ENCODE peak calls at places on chromosome 16, in six cellular contexts. W is GM23338, T is left ventricle myocardium inferior, N is K562, B is uterus, G is hepatocyte. O is an unnamed sample. For H3K36me3, the result is how much of the 10 kb centered on the place peaks cover.

GRCh38 chr16:84430860-84431259 is 62.5 kb downstream of the ATP2C2 start:
- DNase-seq in B (no peak), T (no peak), W (no peak), N (no peak), G (no peak), O (no peak)

GRCh38 chr16:27767081-27767480 is 217.1 kb downstream of the KATNIP start:
- DNase-seq in N (no peak), T (no peak), B (no peak), W (no peak), G (no peak), O (no peak)

GRCh38 chr16:68128577-68129305 is 43.6 kb downstream of the NFATC3 start:
- DNase-seq in N (no peak), T (no peak), B (no peak), W (peak), G (no peak), O (no peak)

GRCh38 chr16:9092963-9093477 is 1.6 kb downstream of the HAPSTR1 start:
- DNase-seq in B (peak), W (peak), N (no peak), T (no peak), G (peak), O (no peak)

GRCh38 chr16:26058326-26058725 is 366.6 kb downstream of the HS3ST4 start:
- DNase-seq in G (no peak), W (no peak), T (no peak), B (no peak), N (no peak), O (no peak)

GRCh38 chr16:26027060-26027459 is 335.3 kb downstream of the HS3ST4 start:
- DNase-seq in W (no peak), G (no peak), T (no peak), N (no peak), B (no peak), O (no peak)

GRCh38 chr16:18966791-18967190 is 16.9 kb upstream of the TMC7 start:
- DNase-seq in B (no peak), T (no peak), W (no peak), N (no peak), G (no peak), O (no peak)

GRCh38 chr16:8620535-8620934 is 963 bp upstream of the METTL22 start:
- DNase-seq in B (no peak), N (no peak), W (no peak), G (no peak), T (no peak), O (no peak)

GRCh38 chr16:65064131-65064530 is 57.7 kb downstream of the CDH11 start:
- DNase-seq in W (no peak), B (no peak), G (no peak), N (no peak), T (no peak), O (no peak)

GRCh38 chr16:27778171-27778925 is 228.4 kb downstream of the KATNIP start:
- DNase-seq in G (no peak), B (no peak), W (no peak), N (no peak), T (no peak), O (no peak)

GRCh38 chr16:70433456-70434103 is 5.3 kb downstream of the ST3GAL2 start:
- DNase-seq in N (no peak), W (no peak), T (peak), B (peak), G (peak), O (peak)

GRCh38 chr16:262121-262745 is 13.5 kb downstream of the RGS11 start:
- DNase-seq in G (no peak), W (no peak), B (no peak), N (no peak), T (no peak), O (no peak)

GRCh38 chr16:3112058-3112880 is at the start of gene ZNF205:
- DNase-seq in T (peak), B (peak), W (peak), N (peak), G (peak), O (peak)

GRCh38 chr16:89531821-89532526 is 23.8 kb downstream of the SPG7 start:
- DNase-seq in T (no peak), B (no peak), W (no peak), G (no peak), N (no peak), O (no peak)

GRCh38 chr16:67392301-67393059 is 818 bp downstream of the TPPP3 start:
- DNase-seq in B (no peak), G (no peak), N (no peak), T (no peak), W (no peak), O (peak)

GRCh38 chr16:48687421-48688038 is 77.5 kb upstream of the N4BP1 start:
- DNase-seq in G (peak), N (peak), W (peak), T (peak), B (peak), O (peak)

GRCh38 chr16:68590201-68590994 is 51.3 kb downstream of the ZFP90 start:
- DNase-seq in T (peak), W (peak), N (peak), B (peak), G (peak), O (peak)

GRCh38 chr16:67897231-67897630 is 4.2 kb downstream of the PSKH1 start:
- DNase-seq in N (no peak), T (no peak), W (no peak), B (no peak), G (no peak), O (no peak)

GRCh38 chr16:89442990-89443726 is 47.2 kb downstream of the ANKRD11 start:
- DNase-seq in W (no peak), G (peak), T (no peak), B (peak), N (no peak), O (peak)

GRCh38 chr16:17404903-17405691 is 65.7 kb downstream of the XYLT1 start:
- DNase-seq in T (peak), B (peak), N (no peak), G (no peak), W (no peak), O (peak)

GRCh38 chr16:4298761-4299522 is 16.9 kb upstream of the GLIS2 start:
- DNase-seq in W (peak), G (peak), T (peak), B (peak), N (peak), O (peak)
- H3K4me3 ChIP-seq in W (peak), G (no peak), T (no peak), B (no peak), N (no peak), O (no peak)

GRCh38 chr16:11354733-11355574 is 9.7 kb downstream of the RMI2 start:
- DNase-seq in W (no peak), B (peak), N (no peak), G (no peak), T (no peak), O (no peak)

GRCh38 chr16:11356573-11357331 is 11.5 kb downstream of the RMI2 start:
- DNase-seq in W (peak), B (peak), N (peak), T (peak), G (peak), O (peak)

GRCh38 chr16:11355862-11356261 is 10.6 kb downstream of the RMI2 start:
- DNase-seq in G (no peak), N (no peak), B (no peak), W (no peak), T (no peak), O (no peak)

GRCh38 chr16:11353158-11353557 is 7.9 kb downstream of the RMI2 start:
- DNase-seq in T (no peak), N (no peak), B (no peak), W (no peak), G (no peak), O (no peak)

GRCh38 chr16:11354407-11354732 is 9.1 kb downstream of the RMI2 start:
- DNase-seq in G (no peak), T (no peak), N (no peak), B (no peak), W (no peak), O (no peak)
- H3K36me3 ChIP-seq in G (under half), T (under half), N (under half), B (under half), W (under half), O (under half)

GRCh38 chr16:85570213-85570734 is 42.8 kb upstream of the GSE1 start:
- DNase-seq in N (no peak), W (no peak), T (no peak), G (no peak), B (no peak), O (no peak)
- H3K4me3 ChIP-seq in N (peak), W (peak), T (no peak), G (no peak), B (no peak), O (no peak)

GRCh38 chr16:11868412-11868980 is 17.2 kb upstream of the RSL1D1 start:
- DNase-seq in T (no peak), W (no peak), B (no peak), N (no peak), G (no peak), O (no peak)
- H3K36me3 ChIP-seq in T (under half), W (under half), B (under half), N (under half), G (under half), O (under half)

GRCh38 chr16:56859636-56860035 is 5.4 kb upstream of the SLC12A3 start:
- DNase-seq in W (no peak), G (no peak), T (no peak), N (no peak), B (no peak), O (no peak)

GRCh38 chr16:56858375-56858774 is 6.6 kb upstream of the SLC12A3 start:
- DNase-seq in B (no peak), W (no peak), N (no peak), T (no peak), G (no peak), O (peak)

GRCh38 chr16:56861756-56862155 is 3.3 kb upstream of the SLC12A3 start:
- DNase-seq in G (no peak), T (no peak), W (no peak), B (no peak), N (no peak), O (no peak)

GRCh38 chr16:56861092-56861610 is 3.9 kb upstream of the SLC12A3 start:
- DNase-seq in B (no peak), N (peak), W (no peak), T (no peak), G (peak), O (no peak)

GRCh38 chr16:56860226-56861020 is 4.6 kb upstream of the SLC12A3 start:
- DNase-seq in B (no peak), W (no peak), T (no peak), N (no peak), G (no peak), O (no peak)
- H3K4me3 ChIP-seq in B (no peak), W (no peak), T (no peak), N (no peak), G (no peak), O (no peak)

GRCh38 chr16:87598431-87598830 is 3.9 kb upstream of the JPH3 start:
- DNase-seq in G (no peak), N (no peak), W (no peak), B (no peak), T (no peak), O (no peak)
- H3K36me3 ChIP-seq in G (under half), N (under half), W (under half), B (under half), T (under half), O (under half)

GRCh38 chr16:66365588-66365987 is 903 bp upstream of the CDH5 start:
- DNase-seq in B (peak), W (no peak), N (no peak), G (no peak), T (peak), O (peak)

GRCh38 chr16:66366433-66367299 is at the start of gene CDH5:
- DNase-seq in G (no peak), W (no peak), B (peak), N (no peak), T (peak), O (no peak)

GRCh38 chr16:66370786-66371684 is 4.5 kb downstream of the CDH5 start:
- DNase-seq in W (no peak), G (no peak), B (no peak), N (no peak), T (no peak), O (peak)

GRCh38 chr16:66369055-66369592 is 2.6 kb downstream of the CDH5 start:
- DNase-seq in G (no peak), T (peak), B (no peak), W (no peak), N (no peak), O (peak)

DNA sequence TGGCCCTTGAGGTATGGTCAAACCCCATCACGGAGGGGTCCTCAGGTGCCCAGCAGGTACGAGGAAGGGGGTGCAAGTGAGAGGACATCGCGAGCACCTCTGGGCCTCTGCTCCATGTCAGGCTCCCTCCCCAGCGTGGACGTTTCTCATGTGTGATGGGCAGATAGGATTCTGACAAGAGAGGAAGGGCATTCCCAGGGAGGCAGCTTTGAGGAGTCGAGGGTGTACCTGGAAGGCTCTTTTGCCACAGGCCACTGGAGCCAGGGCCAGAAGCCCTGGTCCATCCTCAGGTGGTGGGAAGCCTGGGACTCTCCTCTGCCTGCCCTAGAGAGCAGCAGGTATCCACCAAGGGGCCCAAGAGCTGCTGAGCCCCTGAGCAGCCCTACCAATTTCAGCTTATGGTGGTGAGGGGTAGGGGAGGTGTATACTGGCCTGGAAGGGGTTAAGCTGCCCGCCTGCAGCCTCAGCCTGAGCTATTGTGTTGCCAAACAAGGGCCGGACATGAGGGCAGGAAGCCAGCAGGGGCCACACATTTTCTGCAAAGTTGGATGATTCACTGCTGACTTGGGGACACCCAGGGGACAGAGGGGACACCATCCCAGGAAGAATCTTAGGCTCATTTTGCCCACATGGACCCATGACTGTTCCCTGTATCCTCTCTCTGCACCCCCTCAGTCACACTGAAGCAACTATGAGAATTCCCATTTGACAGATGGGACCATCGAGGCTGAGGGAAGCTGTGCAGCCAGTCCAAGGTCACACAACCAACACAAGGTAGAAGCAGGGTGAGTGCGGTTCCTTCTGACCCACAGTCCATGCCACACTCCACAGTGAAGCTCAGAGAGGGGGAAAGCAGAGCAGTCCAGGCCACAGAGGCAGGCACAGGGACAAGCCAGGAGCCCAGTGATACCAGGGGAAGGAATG is 1.7 kb downstream of the CDH5 start:
- DNase-seq in T (peak), G (no peak), W (peak), B (no peak), N (no peak), O (no peak)
- H3K4me3 ChIP-seq in T (peak), G (no peak), W (no peak), B (no peak), N (no peak), O (no peak)

DNA sequence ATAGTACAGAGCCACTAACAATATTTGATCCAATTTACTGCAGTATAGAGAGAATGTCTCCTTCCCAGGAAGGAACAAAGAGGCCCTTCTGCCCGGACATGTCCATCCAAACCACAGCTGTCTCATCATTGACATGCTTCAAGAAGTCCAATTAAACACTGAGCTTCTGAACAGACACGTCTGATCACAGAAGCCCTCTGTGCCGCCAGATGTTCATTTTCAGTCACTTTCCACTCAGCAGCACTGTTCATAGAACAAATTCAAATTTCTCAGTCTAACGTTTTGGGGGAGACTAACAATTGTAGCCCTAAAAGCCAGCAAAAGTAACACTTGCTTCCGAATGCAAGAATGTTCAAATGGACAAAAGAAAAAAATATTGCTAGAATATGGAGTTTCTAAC is 15.3 kb downstream of the ZC3H7A start:
- DNase-seq in T (no peak), B (no peak), G (no peak), N (no peak), W (no peak), O (no peak)
- H3K36me3 ChIP-seq in T (under half), B (under half), G (under half), N (under half), W (under half), O (under half)